ENCODE peak calls at places on chromosomes 11 and 22, in five cellular contexts. One of them, this sample, is unnamed.

GRCh38 chr11:68837583-68838571 is 3.8 kb downstream of the CPT1A start:
- DNase-seq in HCT116: no peak
- DNase-seq in GM20000: no peak
- DNase-seq in left ventricle myocardium inferior: no peak
- DNase-seq in upper lobe of right lung: no peak
- DNase-seq in this sample: no peak

GRCh38 chr11:65552413-65552951 is 5.7 kb downstream of the LTBP3 start:
- DNase-seq in HCT116: no peak
- DNase-seq in GM20000: no peak
- DNase-seq in left ventricle myocardium inferior: no peak
- DNase-seq in upper lobe of right lung: no peak
- DNase-seq in this sample: no peak

GRCh38 chr11:29518389-29519174 is 498.2 kb downstream of the KCNA4 start:
- DNase-seq in HCT116: no peak
- DNase-seq in GM20000: no peak
- DNase-seq in left ventricle myocardium inferior: no peak
- DNase-seq in upper lobe of right lung: no peak
- DNase-seq in this sample: no peak

GRCh38 chr11:11143849-11144248 is 209.2 kb downstream of the CSNK2A3 start:
- DNase-seq in HCT116: no peak
- DNase-seq in GM20000: no peak
- DNase-seq in left ventricle myocardium inferior: no peak
- DNase-seq in upper lobe of right lung: no peak
- DNase-seq in this sample: no peak

GRCh38 chr11:132072880-132073213 is 702.4 kb downstream of the NTM start:
- DNase-seq in HCT116: no peak
- DNase-seq in GM20000: no peak
- DNase-seq in left ventricle myocardium inferior: no peak
- DNase-seq in upper lobe of right lung: no peak
- DNase-seq in this sample: no peak

GRCh38 chr11:64710418-64711137 is 12.4 kb downstream of the NRXN2 start:
- DNase-seq in HCT116: no peak
- DNase-seq in GM20000: no peak
- DNase-seq in left ventricle myocardium inferior: no peak
- DNase-seq in upper lobe of right lung: peak; percentile 29
- DNase-seq in this sample: no peak

GRCh38 chr11:75029836-75030631 is 41.3 kb downstream of the NEU3 start:
- DNase-seq in HCT116: no peak
- DNase-seq in GM20000: no peak
- DNase-seq in left ventricle myocardium inferior: no peak
- DNase-seq in upper lobe of right lung: no peak
- DNase-seq in this sample: peak; percentile 56

GRCh38 chr11:43819926-43820325 is 60.7 kb upstream of the ALKBH3 start:
- DNase-seq in HCT116: no peak
- DNase-seq in GM20000: no peak
- DNase-seq in left ventricle myocardium inferior: no peak
- DNase-seq in upper lobe of right lung: no peak
- DNase-seq in this sample: no peak

GRCh38 chr11:30107899-30108298 is 91.1 kb upstream of the KCNA4 start:
- DNase-seq in HCT116: no peak
- DNase-seq in GM20000: no peak
- DNase-seq in left ventricle myocardium inferior: no peak
- DNase-seq in upper lobe of right lung: no peak
- DNase-seq in this sample: no peak

GRCh38 chr11:11722861-11723260 is 101.1 kb upstream of the GALNT18 start:
- DNase-seq in HCT116: no peak
- DNase-seq in GM20000: no peak
- DNase-seq in left ventricle myocardium inferior: no peak
- DNase-seq in upper lobe of right lung: no peak
- DNase-seq in this sample: no peak

GRCh38 chr11:72378704-72379383 is 55.5 kb downstream of the CLPB start:
- DNase-seq in HCT116: no peak
- DNase-seq in GM20000: no peak
- DNase-seq in left ventricle myocardium inferior: peak; percentile 69
- DNase-seq in upper lobe of right lung: no peak
- DNase-seq in this sample: no peak

GRCh38 chr11:15668718-15669117 is 554.0 kb downstream of the INSC start:
- DNase-seq in HCT116: no peak
- DNase-seq in GM20000: no peak
- DNase-seq in left ventricle myocardium inferior: no peak
- DNase-seq in upper lobe of right lung: no peak
- DNase-seq in this sample: no peak

GRCh38 chr22:36900880-36901279 is 12.5 kb upstream of the CSF2RB start:
- DNase-seq in HCT116: no peak
- DNase-seq in GM20000: no peak
- DNase-seq in left ventricle myocardium inferior: no peak
- DNase-seq in upper lobe of right lung: no peak
- DNase-seq in this sample: no peak

GRCh38 chr11:2850366-2850765 is 35.2 kb downstream of the CDKN1C start:
- DNase-seq in HCT116: no peak
- DNase-seq in GM20000: no peak
- DNase-seq in left ventricle myocardium inferior: no peak
- DNase-seq in upper lobe of right lung: no peak
- DNase-seq in this sample: no peak

GRCh38 chr11:134562176-134562575 is 150.1 kb upstream of the B3GAT1 start:
- DNase-seq in HCT116: no peak
- DNase-seq in GM20000: no peak
- DNase-seq in left ventricle myocardium inferior: no peak
- DNase-seq in upper lobe of right lung: peak; percentile 15
- DNase-seq in this sample: no peak

GRCh38 chr11:13152736-13153541 is 124.7 kb upstream of the BMAL1 start:
- DNase-seq in HCT116: no peak
- DNase-seq in GM20000: no peak
- DNase-seq in left ventricle myocardium inferior: no peak
- DNase-seq in upper lobe of right lung: no peak
- DNase-seq in this sample: no peak

GRCh38 chr22:22520667-22521602 is 865 bp upstream of the ZNF280A start:
- DNase-seq in HCT116: no peak
- DNase-seq in GM20000: no peak
- DNase-seq in left ventricle myocardium inferior: no peak
- DNase-seq in upper lobe of right lung: no peak
- DNase-seq in this sample: peak; percentile 31

GRCh38 chr22:46563381-46564083 is 26.1 kb upstream of the CELSR1 start:
- DNase-seq in HCT116: peak; percentile 57
- DNase-seq in GM20000: peak; percentile 81
- DNase-seq in left ventricle myocardium inferior: peak; percentile 83
- DNase-seq in upper lobe of right lung: peak; percentile 90
- DNase-seq in this sample: no peak

GRCh38 chr11:46718155-46719019 is 626 bp upstream of the F2 start:
- DNase-seq in HCT116: no peak
- DNase-seq in GM20000: no peak
- DNase-seq in left ventricle myocardium inferior: no peak
- DNase-seq in upper lobe of right lung: no peak
- DNase-seq in this sample: no peak

GRCh38 chr11:35419713-35420333 is 465 bp upstream of the SLC1A2 start:
- DNase-seq in HCT116: no peak
- DNase-seq in GM20000: peak; percentile 20
- DNase-seq in left ventricle myocardium inferior: peak; percentile 18
- DNase-seq in upper lobe of right lung: peak; percentile 61
- DNase-seq in this sample: no peak

GRCh38 chr11:70738661-70739060 is 340.3 kb downstream of the CTTN start:
- DNase-seq in HCT116: no peak
- DNase-seq in GM20000: no peak
- DNase-seq in left ventricle myocardium inferior: no peak
- DNase-seq in upper lobe of right lung: peak; percentile 54
- DNase-seq in this sample: no peak

GRCh38 chr22:38124236-38124974 is 13.9 kb upstream of the BAIAP2L2 start:
- DNase-seq in HCT116: no peak
- DNase-seq in GM20000: no peak
- DNase-seq in left ventricle myocardium inferior: no peak
- DNase-seq in upper lobe of right lung: no peak
- DNase-seq in this sample: peak; percentile 77

GRCh38 chr11:65931773-65932557 is 12.7 kb downstream of the DRAP1 start:
- DNase-seq in HCT116: no peak
- DNase-seq in GM20000: no peak
- DNase-seq in left ventricle myocardium inferior: no peak
- DNase-seq in upper lobe of right lung: no peak
- DNase-seq in this sample: peak; percentile 69

GRCh38 chr11:32326522-32326921 is 108.8 kb downstream of the WT1 start:
- DNase-seq in HCT116: no peak
- DNase-seq in GM20000: no peak
- DNase-seq in left ventricle myocardium inferior: no peak
- DNase-seq in upper lobe of right lung: no peak
- DNase-seq in this sample: no peak

GRCh38 chr11:130720232-130720787 is 196.0 kb downstream of the SNX19 start:
- DNase-seq in HCT116: no peak
- DNase-seq in GM20000: no peak
- DNase-seq in left ventricle myocardium inferior: no peak
- DNase-seq in upper lobe of right lung: no peak
- DNase-seq in this sample: no peak

GRCh38 chr11:94184861-94185260 is 56.2 kb downstream of the PANX1 start:
- DNase-seq in HCT116: no peak
- DNase-seq in GM20000: no peak
- DNase-seq in left ventricle myocardium inferior: no peak
- DNase-seq in upper lobe of right lung: no peak
- DNase-seq in this sample: no peak

GRCh38 chr11:33642461-33643166 is 58.0 kb downstream of the C11orf91 start:
- DNase-seq in HCT116: peak; percentile 73
- DNase-seq in GM20000: no peak
- DNase-seq in left ventricle myocardium inferior: no peak
- DNase-seq in upper lobe of right lung: no peak
- DNase-seq in this sample: no peak

GRCh38 chr11:107043242-107043991 is 25.1 kb upstream of the GUCY1A2 start:
- DNase-seq in HCT116: no peak
- DNase-seq in GM20000: peak; percentile 45
- DNase-seq in left ventricle myocardium inferior: no peak
- DNase-seq in upper lobe of right lung: no peak
- DNase-seq in this sample: no peak

GRCh38 chr11:106789406-106789805 is 228.9 kb downstream of the GUCY1A2 start:
- DNase-seq in HCT116: no peak
- DNase-seq in GM20000: no peak
- DNase-seq in left ventricle myocardium inferior: no peak
- DNase-seq in upper lobe of right lung: no peak
- DNase-seq in this sample: no peak

GRCh38 chr11:64438986-64439771 is 80.2 kb downstream of the RPS6KA4 start:
- DNase-seq in HCT116: no peak
- DNase-seq in GM20000: no peak
- DNase-seq in left ventricle myocardium inferior: no peak
- DNase-seq in upper lobe of right lung: peak; percentile 49
- DNase-seq in this sample: no peak

GRCh38 chr22:21861290-21861848 is 6.1 kb downstream of the MAPK1 start:
- DNase-seq in HCT116: no peak
- DNase-seq in GM20000: no peak
- DNase-seq in left ventricle myocardium inferior: no peak
- DNase-seq in upper lobe of right lung: no peak
- DNase-seq in this sample: no peak

GRCh38 chr11:114762437-114762836 is 84.1 kb downstream of the NXPE2 start:
- DNase-seq in HCT116: no peak
- DNase-seq in GM20000: peak; percentile 15
- DNase-seq in left ventricle myocardium inferior: peak; percentile 60
- DNase-seq in upper lobe of right lung: peak; percentile 81
- DNase-seq in this sample: peak; percentile 88

GRCh38 chr22:32996702-32997101 is 61.5 kb downstream of the SYN3 start:
- DNase-seq in HCT116: no peak
- DNase-seq in GM20000: no peak
- DNase-seq in left ventricle myocardium inferior: peak; percentile 78
- DNase-seq in upper lobe of right lung: peak; percentile 91
- DNase-seq in this sample: peak; percentile 89

GRCh38 chr11:72988796-72989195 is 153.3 kb downstream of the FCHSD2 start:
- DNase-seq in HCT116: no peak
- DNase-seq in GM20000: no peak
- DNase-seq in left ventricle myocardium inferior: no peak
- DNase-seq in upper lobe of right lung: no peak
- DNase-seq in this sample: no peak

GRCh38 chr11:133907841-133908241 is 48.9 kb downstream of the IGSF9B start:
- DNase-seq in HCT116: no peak
- DNase-seq in GM20000: no peak
- DNase-seq in left ventricle myocardium inferior: no peak
- DNase-seq in upper lobe of right lung: peak; percentile 53
- DNase-seq in this sample: no peak

GRCh38 chr11:103659138-103659734 is 377.2 kb upstream of the DDI1 start:
- DNase-seq in HCT116: peak; percentile 15
- DNase-seq in GM20000: no peak
- DNase-seq in left ventricle myocardium inferior: no peak
- DNase-seq in upper lobe of right lung: no peak
- DNase-seq in this sample: no peak
- TF ChIP-seq CTCF in HCT116: peak; percentile 30
- TF ChIP-seq CTCF in GM20000: no peak
- TF ChIP-seq CTCF in left ventricle myocardium inferior: peak; percentile 43
- TF ChIP-seq CTCF in upper lobe of right lung: no peak
- TF ChIP-seq CTCF in this sample: no peak

GRCh38 chr11:109425554-109425953 is 3.6 kb downstream of the C11orf87 start:
- DNase-seq in HCT116: no peak
- DNase-seq in GM20000: no peak
- DNase-seq in left ventricle myocardium inferior: no peak
- DNase-seq in upper lobe of right lung: no peak
- DNase-seq in this sample: no peak
- TF ChIP-seq CTCF in HCT116: no peak
- TF ChIP-seq CTCF in GM20000: no peak
- TF ChIP-seq CTCF in left ventricle myocardium inferior: no peak
- TF ChIP-seq CTCF in upper lobe of right lung: no peak
- TF ChIP-seq CTCF in this sample: no peak

GRCh38 chr22:27723708-27724107 is 77.8 kb downstream of the MN1 start:
- DNase-seq in HCT116: no peak
- DNase-seq in GM20000: no peak
- DNase-seq in left ventricle myocardium inferior: no peak
- DNase-seq in upper lobe of right lung: no peak
- DNase-seq in this sample: no peak

GRCh38 chr22:27720860-27721259 is 80.7 kb downstream of the MN1 start:
- DNase-seq in HCT116: no peak
- DNase-seq in GM20000: no peak
- DNase-seq in left ventricle myocardium inferior: no peak
- DNase-seq in upper lobe of right lung: peak; percentile 28
- DNase-seq in this sample: no peak

GRCh38 chr22:27724181-27724580 is 77.4 kb downstream of the MN1 start:
- DNase-seq in HCT116: no peak
- DNase-seq in GM20000: no peak
- DNase-seq in left ventricle myocardium inferior: no peak
- DNase-seq in upper lobe of right lung: no peak
- DNase-seq in this sample: no peak

GRCh38 chr22:27724706-27725105 is 76.8 kb downstream of the MN1 start:
- DNase-seq in HCT116: no peak
- DNase-seq in GM20000: no peak
- DNase-seq in left ventricle myocardium inferior: no peak
- DNase-seq in upper lobe of right lung: no peak
- DNase-seq in this sample: no peak

DNA sequence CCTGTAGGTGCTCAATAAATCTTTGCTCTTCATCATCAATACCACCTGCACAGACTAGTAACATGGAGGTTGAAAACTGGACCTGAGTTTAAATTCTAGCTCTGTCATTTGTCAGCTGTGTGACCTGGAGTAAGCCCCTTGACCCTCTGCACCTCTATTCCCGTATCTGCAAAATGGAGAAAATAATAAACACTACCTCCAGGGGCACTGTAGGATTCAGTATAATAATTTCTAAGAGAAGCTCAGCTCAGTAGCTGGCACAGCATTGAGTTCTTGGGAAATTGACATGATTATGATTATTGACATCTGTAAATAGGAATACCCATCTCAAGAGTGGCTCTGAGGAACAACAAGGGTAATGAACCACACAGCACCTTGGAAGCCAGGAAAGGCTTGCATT is 78.4 kb downstream of the MN1 start:
- DNase-seq in HCT116: no peak
- DNase-seq in GM20000: no peak
- DNase-seq in left ventricle myocardium inferior: no peak
- DNase-seq in upper lobe of right lung: no peak
- DNase-seq in this sample: no peak
- TF ChIP-seq CTCF in HCT116: no peak
- TF ChIP-seq CTCF in GM20000: no peak
- TF ChIP-seq CTCF in left ventricle myocardium inferior: peak; percentile 23
- TF ChIP-seq CTCF in upper lobe of right lung: no peak
- TF ChIP-seq CTCF in this sample: no peak

GRCh38 chr11:125114518-125114917 is 3.1 kb upstream of the TMEM218 start:
- DNase-seq in HCT116: peak; percentile 34
- DNase-seq in GM20000: no peak
- DNase-seq in left ventricle myocardium inferior: no peak
- DNase-seq in upper lobe of right lung: no peak
- DNase-seq in this sample: no peak
- TF ChIP-seq CTCF in HCT116: peak; percentile 38
- TF ChIP-seq CTCF in GM20000: no peak
- TF ChIP-seq CTCF in left ventricle myocardium inferior: no peak
- TF ChIP-seq CTCF in upper lobe of right lung: no peak
- TF ChIP-seq CTCF in this sample: no peak